ENCODE peak calls at places on chromosomes 2 and 18, in four cellular contexts. P is GM12864, H is neural crest cell, L is A673. W is an unnamed sample.

GRCh38 chr18:60485207-60485606 is 112.6 kb upstream of the MC4R start:
- DNase-seq in P (no peak), H (no peak), L (no peak), W (no peak)

GRCh38 chr2:198188982-198189381 is 384.6 kb downstream of the PLCL1 start:
- DNase-seq in P (no peak), H (no peak), L (no peak), W (no peak)

GRCh38 chr18:55319517-55319905 is 268.5 kb downstream of the TCF4 start:
- DNase-seq in P (no peak), H (no peak), L (peak; percentile 35), W (no peak)

GRCh38 chr2:154700142-154700541 is 1.6 kb downstream of the KCNJ3 start:
- DNase-seq in P (no peak), H (no peak), L (no peak), W (no peak)

GRCh38 chr2:99488587-99488998 is 1.2 kb downstream of the REV1 start:
- DNase-seq in P (no peak), H (no peak), L (peak; percentile 31), W (no peak)

GRCh38 chr2:199442173-199442572 is 15.6 kb downstream of the SATB2 start:
- DNase-seq in P (no peak), H (no peak), L (no peak), W (peak; percentile 60)

GRCh38 chr18:57210101-57210661 is 63.3 kb downstream of the BOD1L2 start:
- DNase-seq in P (no peak), H (peak; percentile 6), L (peak; percentile 74), W (no peak)

GRCh38 chr18:47422524-47422923 is 171.1 kb upstream of the SKOR2 start:
- DNase-seq in P (no peak), H (no peak), L (peak; percentile 6), W (no peak)

GRCh38 chr2:96105152-96105915 is 11.0 kb downstream of the ADRA2B start:
- DNase-seq in P (no peak), H (no peak), L (no peak), W (no peak)

GRCh38 chr2:1752751-1753150 is 8.4 kb upstream of the PXDN start:
- DNase-seq in P (no peak), H (no peak), L (no peak), W (no peak)

GRCh38 chr2:206481056-206481455 is 37.7 kb downstream of the ADAM23 start:
- DNase-seq in P (no peak), H (no peak), L (no peak), W (no peak)

GRCh38 chr2:37875332-37875976 is 49.6 kb upstream of the RMDN2 start:
- DNase-seq in P (no peak), H (peak; percentile 14), L (no peak), W (no peak)

GRCh38 chr18:29154196-29154757 is 977.3 kb upstream of the CDH2 start:
- DNase-seq in P (no peak), H (no peak), L (no peak), W (no peak)

GRCh38 chr2:237720962-237721361 is 77.6 kb upstream of the RBM44 start:
- DNase-seq in P (no peak), H (no peak), L (no peak), W (no peak)

GRCh38 chr18:61322265-61322873 is 10.9 kb upstream of the CDH20 start:
- DNase-seq in P (no peak), H (peak; percentile 83), L (peak; percentile 77), W (peak; percentile 94)

GRCh38 chr2:200483729-200484198 is 26.1 kb downstream of the KCTD18 start:
- DNase-seq in P (no peak), H (peak; percentile 40), L (peak; percentile 40), W (no peak)

GRCh38 chr2:10048501-10049171 is 5.3 kb downstream of the KLF11 start:
- DNase-seq in P (no peak), H (no peak), L (peak; percentile 75), W (no peak)

GRCh38 chr2:74764429-74765272 is 69.3 kb upstream of the HK2 start:
- DNase-seq in P (no peak), H (no peak), L (peak; percentile 42), W (peak; percentile 23)

GRCh38 chr2:235857613-235858012 is 310.6 kb downstream of the GBX2 start:
- DNase-seq in P (no peak), H (no peak), L (no peak), W (no peak)

GRCh38 chr2:102736174-102736606 is 25.6 kb upstream of the TMEM182 start:
- DNase-seq in P (no peak), H (no peak), L (peak; percentile 16), W (no peak)

GRCh38 chr2:64273524-64274398 is 129.5 kb upstream of the PELI1 start:
- DNase-seq in P (no peak), H (no peak), L (peak; percentile 97), W (no peak)

GRCh38 chr2:69709290-69709689 is 32.6 kb upstream of the ANXA4 start:
- DNase-seq in P (no peak), H (no peak), L (no peak), W (no peak)

GRCh38 chr2:134319581-134320246 is 65.8 kb downstream of the MGAT5 start:
- DNase-seq in P (no peak), H (no peak), L (no peak), W (no peak)

DNA sequence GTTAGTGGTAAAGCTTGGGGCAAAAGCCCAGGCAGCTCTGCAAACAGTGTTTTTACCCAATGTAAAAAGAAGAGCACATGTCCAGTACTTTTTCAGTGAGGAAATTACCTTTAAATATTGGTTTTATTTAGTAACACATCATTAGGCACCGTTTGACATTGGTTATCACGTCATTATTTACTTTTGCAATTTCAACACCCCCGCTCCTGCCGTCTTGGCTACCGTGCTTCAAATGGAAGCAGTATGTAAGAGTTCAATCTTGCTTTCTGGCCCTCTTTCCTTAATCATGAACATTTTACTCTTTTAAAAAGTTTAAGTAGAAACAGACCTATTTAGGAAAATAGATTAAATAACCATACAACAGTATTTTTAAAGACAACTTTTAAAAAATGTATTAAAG is 807.9 kb downstream of the EPHA4 start:
- DNase-seq in P (no peak), H (no peak), L (no peak), W (no peak)
- TF ChIP-seq CTCF in P (no peak), H (no peak), L (no peak), W (no peak)

GRCh38 chr2:168611896-168612650 is 156.0 kb downstream of the CERS6 start:
- DNase-seq in P (no peak), H (no peak), L (no peak), W (no peak)

GRCh38 chr2:168613510-168613909 is 157.4 kb downstream of the CERS6 start:
- DNase-seq in P (no peak), H (no peak), L (no peak), W (no peak)

GRCh38 chr2:168611091-168611490 is 155.0 kb downstream of the CERS6 start:
- DNase-seq in P (no peak), H (no peak), L (no peak), W (no peak)

GRCh38 chr2:168612719-168613118 is 156.6 kb downstream of the CERS6 start:
- DNase-seq in P (no peak), H (no peak), L (no peak), W (no peak)

GRCh38 chr2:168614291-168615018 is 158.4 kb downstream of the CERS6 start:
- DNase-seq in P (no peak), H (no peak), L (peak; percentile 45), W (no peak)
- TF ChIP-seq CTCF in P (peak; percentile 48), H (no peak), L (peak; percentile 49), W (no peak)

DNA sequence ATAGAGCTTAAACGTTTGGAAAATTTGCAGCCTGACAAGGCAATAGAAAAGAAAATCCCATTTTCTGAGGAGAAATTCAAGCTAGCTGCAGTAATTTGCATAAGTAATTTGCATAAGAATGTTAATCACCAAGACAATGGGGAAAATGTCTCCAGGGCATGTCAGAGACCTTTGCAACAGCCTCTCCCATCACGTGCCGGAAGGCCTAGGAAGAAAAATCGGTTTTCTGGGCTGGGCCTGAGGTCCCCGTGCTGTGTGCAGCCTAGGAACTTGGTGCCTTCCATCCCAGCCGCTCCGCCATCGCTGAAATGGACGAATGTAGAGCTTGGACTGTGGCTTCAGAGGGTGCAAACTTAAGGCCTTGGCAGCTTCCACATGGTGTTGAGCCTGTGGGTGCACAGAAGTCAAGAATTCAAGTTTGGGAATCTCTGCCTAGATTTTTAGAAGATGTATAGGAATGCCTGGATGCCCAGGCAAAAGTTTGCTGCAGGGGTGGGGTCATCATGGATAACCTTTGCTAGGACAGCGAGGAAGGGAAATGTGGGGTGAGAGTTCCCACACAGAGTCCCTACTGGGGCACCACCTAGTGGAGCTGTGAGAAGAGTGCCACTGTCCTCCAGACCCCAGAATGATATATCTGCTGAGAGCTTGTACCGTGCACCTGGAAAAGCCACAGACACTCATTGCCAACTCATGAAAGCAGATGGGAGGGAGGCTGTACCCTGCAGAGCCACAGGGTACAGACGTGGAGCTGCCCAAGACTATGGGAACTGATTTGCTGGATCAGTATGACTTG is 164.6 kb downstream of the GULP1 start:
- DNase-seq in P (no peak), H (no peak), L (no peak), W (no peak)
- TF ChIP-seq CTCF in P (peak; percentile 44), H (no peak), L (peak; percentile 43), W (peak; percentile 19)

GRCh38 chr2:36545871-36546416 is 52.0 kb downstream of the FEZ2 start:
- DNase-seq in P (no peak), H (no peak), L (no peak), W (no peak)
- TF ChIP-seq CTCF in P (no peak), H (no peak), L (peak; percentile 47), W (peak; percentile 33)

GRCh38 chr2:3377612-3378432 is at the start of gene EIPR1:
- DNase-seq in P (peak; percentile 96), H (peak; percentile 90), L (peak; percentile 99), W (peak; percentile 98)
- TF ChIP-seq CTCF in P (no peak), H (peak; percentile 32), L (no peak), W (peak; percentile 8)

GRCh38 chr2:106106627-106107508 is 87.2 kb downstream of the UXS1 start:
- DNase-seq in P (no peak), H (no peak), L (no peak), W (peak; percentile 69)

GRCh38 chr2:106108791-106109190 is 85.3 kb downstream of the UXS1 start:
- DNase-seq in P (no peak), H (no peak), L (no peak), W (no peak)

GRCh38 chr2:106109675-106110074 is 84.4 kb downstream of the UXS1 start:
- DNase-seq in P (no peak), H (no peak), L (no peak), W (no peak)

GRCh38 chr2:106108351-106108750 is 85.8 kb downstream of the UXS1 start:
- DNase-seq in P (no peak), H (no peak), L (no peak), W (peak; percentile 77)

DNA sequence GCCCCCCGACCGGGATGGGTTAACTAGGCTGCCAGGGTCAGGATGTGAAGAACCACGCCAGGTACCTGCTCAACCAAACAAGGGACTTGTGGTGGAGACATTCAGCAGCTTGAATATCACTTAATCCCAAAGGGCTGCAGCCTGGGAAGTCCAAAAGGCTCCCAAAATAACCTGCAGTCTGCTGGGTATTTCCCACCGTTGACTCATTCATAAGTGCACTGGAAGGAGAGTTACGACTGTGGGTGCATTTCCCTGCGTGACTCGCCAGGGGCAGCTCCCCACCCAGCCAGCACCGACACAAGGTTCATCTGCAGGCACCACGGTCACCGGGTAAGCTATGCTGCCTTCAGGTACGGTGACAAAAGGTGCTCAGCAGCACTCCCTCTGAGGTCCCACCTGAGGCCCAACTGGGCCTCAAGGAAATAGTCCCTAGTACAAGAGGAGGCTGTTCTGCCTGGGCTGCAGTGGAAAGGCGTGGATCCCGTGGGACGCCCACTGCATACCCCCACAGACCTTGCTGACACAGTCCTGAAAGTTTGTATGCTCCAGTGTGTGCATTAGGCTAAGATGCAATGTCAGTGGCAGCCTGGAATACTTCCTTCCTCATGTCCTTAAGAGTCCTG is 86.5 kb downstream of the UXS1 start:
- DNase-seq in P (peak; percentile 26), H (no peak), L (no peak), W (peak; percentile 72)
- TF ChIP-seq CTCF in P (peak; percentile 46), H (no peak), L (no peak), W (no peak)